ENCODE peak calls at places on chromosomes 6 and 20, in six cellular contexts. One of them, this sample, is unnamed.

GRCh38 chr6:38077488-38078015 is 258.0 kb downstream of the ZFAND3 start:
- DNase-seq in K562: no peak
- DNase-seq in HepG2: no peak
- DNase-seq in HCT116: no peak
- DNase-seq in H1: no peak
- DNase-seq in GM12878: no peak
- DNase-seq in this sample: no peak

GRCh38 chr6:170114956-170115855 is 175.7 kb downstream of the DLL1 start:
- DNase-seq in K562: no peak
- DNase-seq in HepG2: no peak
- DNase-seq in HCT116: no peak
- DNase-seq in H1: no peak
- DNase-seq in GM12878: no peak
- DNase-seq in this sample: no peak

GRCh38 chr20:11235058-11235457 is 561.3 kb upstream of the JAG1 start:
- DNase-seq in K562: no peak
- DNase-seq in HepG2: no peak
- DNase-seq in HCT116: no peak
- DNase-seq in H1: no peak
- DNase-seq in GM12878: no peak
- DNase-seq in this sample: peak; percentile 42

GRCh38 chr6:134041093-134041492 is 11.3 kb downstream of the SLC2A12 start:
- DNase-seq in K562: no peak
- DNase-seq in HepG2: no peak
- DNase-seq in HCT116: peak; percentile 35
- DNase-seq in H1: no peak
- DNase-seq in GM12878: no peak
- DNase-seq in this sample: no peak

GRCh38 chr6:1624071-1624847 is 14.5 kb downstream of the FOXC1 start:
- DNase-seq in K562: no peak
- DNase-seq in HepG2: no peak
- DNase-seq in HCT116: no peak
- DNase-seq in H1: no peak
- DNase-seq in GM12878: no peak
- DNase-seq in this sample: no peak

GRCh38 chr20:41446471-41446870 is 79.9 kb upstream of the EMILIN3 start:
- DNase-seq in K562: no peak
- DNase-seq in HepG2: no peak
- DNase-seq in HCT116: no peak
- DNase-seq in H1: no peak
- DNase-seq in GM12878: no peak
- DNase-seq in this sample: no peak

GRCh38 chr6:6859722-6860121 is 248.0 kb upstream of the RREB1 start:
- DNase-seq in K562: no peak
- DNase-seq in HepG2: no peak
- DNase-seq in HCT116: no peak
- DNase-seq in H1: no peak
- DNase-seq in GM12878: no peak
- DNase-seq in this sample: no peak

GRCh38 chr6:91358986-91359385 is 772.1 kb upstream of the MAP3K7 start:
- DNase-seq in K562: no peak
- DNase-seq in HepG2: no peak
- DNase-seq in HCT116: no peak
- DNase-seq in H1: no peak
- DNase-seq in GM12878: no peak
- DNase-seq in this sample: no peak

GRCh38 chr6:144252289-144252688 is 32.8 kb upstream of the UTRN start:
- DNase-seq in K562: no peak
- DNase-seq in HepG2: no peak
- DNase-seq in HCT116: no peak
- DNase-seq in H1: no peak
- DNase-seq in GM12878: no peak
- DNase-seq in this sample: no peak

GRCh38 chr20:59253779-59254319 is 46.6 kb upstream of the EDN3 start:
- DNase-seq in K562: no peak
- DNase-seq in HepG2: no peak
- DNase-seq in HCT116: no peak
- DNase-seq in H1: no peak
- DNase-seq in GM12878: no peak
- DNase-seq in this sample: no peak

GRCh38 chr6:169385237-169385880 is 131.7 kb upstream of the THBS2 start:
- DNase-seq in K562: no peak
- DNase-seq in HepG2: no peak
- DNase-seq in HCT116: no peak
- DNase-seq in H1: no peak
- DNase-seq in GM12878: no peak
- DNase-seq in this sample: no peak

GRCh38 chr6:107310362-107310761 is 149.0 kb downstream of the PDSS2 start:
- DNase-seq in K562: no peak
- DNase-seq in HepG2: no peak
- DNase-seq in HCT116: no peak
- DNase-seq in H1: no peak
- DNase-seq in GM12878: no peak
- DNase-seq in this sample: no peak

GRCh38 chr20:20568604-20569205 is 143.7 kb downstream of the RALGAPA2 start:
- DNase-seq in K562: peak; percentile 10
- DNase-seq in HepG2: peak; percentile 58
- DNase-seq in HCT116: no peak
- DNase-seq in H1: no peak
- DNase-seq in GM12878: no peak
- DNase-seq in this sample: peak; percentile 9

GRCh38 chr20:41098703-41099250 is 38.6 kb upstream of the PLCG1 start:
- DNase-seq in K562: no peak
- DNase-seq in HepG2: no peak
- DNase-seq in HCT116: no peak
- DNase-seq in H1: no peak
- DNase-seq in GM12878: no peak
- DNase-seq in this sample: no peak

GRCh38 chr6:17656644-17657043 is 50.1 kb downstream of the NUP153 start:
- DNase-seq in K562: no peak
- DNase-seq in HepG2: no peak
- DNase-seq in HCT116: no peak
- DNase-seq in H1: no peak
- DNase-seq in GM12878: no peak
- DNase-seq in this sample: no peak

GRCh38 chr6:12232339-12232738 is 57.8 kb upstream of the EDN1 start:
- DNase-seq in K562: no peak
- DNase-seq in HepG2: no peak
- DNase-seq in HCT116: no peak
- DNase-seq in H1: no peak
- DNase-seq in GM12878: peak; percentile 21
- DNase-seq in this sample: no peak

GRCh38 chr20:14991023-14991422 is 653.6 kb upstream of the FLRT3 start:
- DNase-seq in K562: no peak
- DNase-seq in HepG2: peak; percentile 91
- DNase-seq in HCT116: no peak
- DNase-seq in H1: no peak
- DNase-seq in GM12878: no peak
- DNase-seq in this sample: no peak

GRCh38 chr20:56411759-56412472 is at the start of gene CASS4:
- DNase-seq in K562: peak; percentile 81
- DNase-seq in HepG2: peak; percentile 68
- DNase-seq in HCT116: no peak
- DNase-seq in H1: no peak
- DNase-seq in GM12878: no peak
- DNase-seq in this sample: no peak

GRCh38 chr6:20058912-20059311 is 153.4 kb downstream of the MBOAT1 start:
- DNase-seq in K562: no peak
- DNase-seq in HepG2: no peak
- DNase-seq in HCT116: no peak
- DNase-seq in H1: no peak
- DNase-seq in GM12878: no peak
- DNase-seq in this sample: no peak

GRCh38 chr6:42532038-42532669 is 31.7 kb upstream of the UBR2 start:
- DNase-seq in K562: peak; percentile 80
- DNase-seq in HepG2: peak; percentile 64
- DNase-seq in HCT116: peak; percentile 79
- DNase-seq in H1: no peak
- DNase-seq in GM12878: no peak
- DNase-seq in this sample: peak; percentile 28

GRCh38 chr6:112233864-112234263 is 20.5 kb downstream of the LAMA4 start:
- DNase-seq in K562: no peak
- DNase-seq in HepG2: no peak
- DNase-seq in HCT116: no peak
- DNase-seq in H1: no peak
- DNase-seq in GM12878: no peak
- DNase-seq in this sample: no peak

GRCh38 chr20:23363257-23363649 is 1.3 kb downstream of the GZF1 start:
- DNase-seq in K562: no peak
- DNase-seq in HepG2: no peak
- DNase-seq in HCT116: no peak
- DNase-seq in H1: no peak
- DNase-seq in GM12878: no peak
- DNase-seq in this sample: no peak

DNA sequence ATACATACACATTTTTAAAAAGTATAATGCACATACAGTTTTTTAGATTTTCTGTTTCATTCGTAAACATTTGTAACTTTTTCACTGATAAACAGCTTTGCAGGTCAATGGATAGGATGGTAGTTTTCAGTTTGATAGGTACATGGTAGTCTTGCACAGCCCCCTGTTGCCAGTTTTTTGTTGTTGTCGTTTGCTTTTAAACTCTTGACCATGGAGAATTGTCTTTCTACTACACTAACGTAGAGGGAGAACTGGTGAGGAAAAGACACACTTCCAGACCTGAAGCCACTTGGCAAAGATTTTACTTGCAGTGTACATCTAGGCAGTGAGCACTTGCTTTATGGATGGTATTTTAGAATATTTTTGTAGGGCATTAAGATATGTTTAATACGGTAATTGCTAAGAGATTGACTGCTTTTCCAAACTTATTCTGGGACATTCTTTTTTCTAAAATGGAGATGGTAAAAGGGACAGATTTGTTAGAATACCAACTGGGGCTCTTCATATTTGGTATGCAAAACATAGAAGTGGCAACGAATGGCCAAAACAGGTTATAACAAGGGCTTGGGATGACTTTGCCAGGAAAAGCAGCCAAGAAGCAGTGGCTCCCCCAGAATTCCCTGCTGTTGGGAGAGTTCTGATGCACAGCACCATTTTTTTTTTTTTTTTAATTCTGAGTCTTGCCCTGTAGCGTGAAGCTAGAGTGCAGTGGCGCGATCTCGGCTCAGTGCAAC is 1.5 kb downstream of the PYGB start:
- DNase-seq in K562: no peak
- DNase-seq in HepG2: no peak
- DNase-seq in HCT116: no peak
- DNase-seq in H1: no peak
- DNase-seq in GM12878: no peak
- DNase-seq in this sample: no peak
- TF ChIP-seq ZNF274 in K562: no peak
- TF ChIP-seq ZNF274 in HepG2: no peak
- TF ChIP-seq ZNF274 in HCT116: no peak
- TF ChIP-seq ZNF274 in H1: no peak
- TF ChIP-seq ZNF274 in GM12878: no peak
- TF ChIP-seq ZNF274 in this sample: no peak

DNA sequence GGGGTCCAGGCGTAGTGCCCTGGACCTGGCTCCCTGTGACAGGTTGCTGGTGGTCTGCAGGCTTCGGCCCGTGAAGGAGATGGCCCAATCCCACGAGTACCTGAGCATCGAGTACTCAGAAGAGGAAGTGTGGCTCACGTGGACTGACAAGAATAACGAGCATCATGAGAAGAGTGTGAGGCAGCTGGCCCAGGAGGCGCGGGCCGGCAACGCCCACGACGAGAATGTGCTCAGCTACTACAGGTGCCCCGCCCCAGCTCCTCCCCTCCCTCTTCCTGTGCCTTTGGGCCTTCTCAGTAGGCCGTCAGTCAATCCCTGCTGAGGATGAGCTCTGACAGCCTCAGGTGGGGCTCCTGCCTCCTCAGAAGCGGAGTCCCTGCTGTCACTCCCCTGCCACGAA is 42.6 kb downstream of the UQCC2 start:
- DNase-seq in K562: peak; percentile 79
- DNase-seq in HepG2: no peak
- DNase-seq in HCT116: no peak
- DNase-seq in H1: no peak
- DNase-seq in GM12878: no peak
- DNase-seq in this sample: no peak
- TF ChIP-seq ZNF274 in K562: no peak
- TF ChIP-seq ZNF274 in HepG2: no peak
- TF ChIP-seq ZNF274 in HCT116: no peak
- TF ChIP-seq ZNF274 in H1: no peak
- TF ChIP-seq ZNF274 in GM12878: no peak
- TF ChIP-seq ZNF274 in this sample: no peak

GRCh38 chr20:62874745-62875344 is 13.2 kb upstream of the TCFL5 start:
- DNase-seq in K562: peak; percentile 37
- DNase-seq in HepG2: peak; percentile 50
- DNase-seq in HCT116: no peak
- DNase-seq in H1: no peak
- DNase-seq in GM12878: no peak
- DNase-seq in this sample: no peak

GRCh38 chr20:62876441-62876825 is 14.8 kb upstream of the TCFL5 start:
- DNase-seq in K562: no peak
- DNase-seq in HepG2: no peak
- DNase-seq in HCT116: no peak
- DNase-seq in H1: no peak
- DNase-seq in GM12878: no peak
- DNase-seq in this sample: no peak

GRCh38 chr20:62878244-62879030 is 16.8 kb upstream of the TCFL5 start:
- DNase-seq in K562: peak; percentile 68
- DNase-seq in HepG2: no peak
- DNase-seq in HCT116: no peak
- DNase-seq in H1: no peak
- DNase-seq in GM12878: no peak
- DNase-seq in this sample: no peak

GRCh38 chr20:62875419-62876355 is 14.1 kb upstream of the TCFL5 start:
- DNase-seq in K562: peak; percentile 81
- DNase-seq in HepG2: peak; percentile 92
- DNase-seq in HCT116: peak; percentile 71
- DNase-seq in H1: no peak
- DNase-seq in GM12878: no peak
- DNase-seq in this sample: no peak

GRCh38 chr20:62876826-62877728 is 15.5 kb upstream of the TCFL5 start:
- DNase-seq in K562: no peak
- DNase-seq in HepG2: no peak
- DNase-seq in HCT116: no peak
- DNase-seq in H1: no peak
- DNase-seq in GM12878: no peak
- DNase-seq in this sample: no peak
- TF ChIP-seq ZNF274 in K562: no peak
- TF ChIP-seq ZNF274 in HepG2: peak; percentile 63
- TF ChIP-seq ZNF274 in HCT116: no peak
- TF ChIP-seq ZNF274 in H1: no peak
- TF ChIP-seq ZNF274 in GM12878: no peak
- TF ChIP-seq ZNF274 in this sample: no peak

DNA sequence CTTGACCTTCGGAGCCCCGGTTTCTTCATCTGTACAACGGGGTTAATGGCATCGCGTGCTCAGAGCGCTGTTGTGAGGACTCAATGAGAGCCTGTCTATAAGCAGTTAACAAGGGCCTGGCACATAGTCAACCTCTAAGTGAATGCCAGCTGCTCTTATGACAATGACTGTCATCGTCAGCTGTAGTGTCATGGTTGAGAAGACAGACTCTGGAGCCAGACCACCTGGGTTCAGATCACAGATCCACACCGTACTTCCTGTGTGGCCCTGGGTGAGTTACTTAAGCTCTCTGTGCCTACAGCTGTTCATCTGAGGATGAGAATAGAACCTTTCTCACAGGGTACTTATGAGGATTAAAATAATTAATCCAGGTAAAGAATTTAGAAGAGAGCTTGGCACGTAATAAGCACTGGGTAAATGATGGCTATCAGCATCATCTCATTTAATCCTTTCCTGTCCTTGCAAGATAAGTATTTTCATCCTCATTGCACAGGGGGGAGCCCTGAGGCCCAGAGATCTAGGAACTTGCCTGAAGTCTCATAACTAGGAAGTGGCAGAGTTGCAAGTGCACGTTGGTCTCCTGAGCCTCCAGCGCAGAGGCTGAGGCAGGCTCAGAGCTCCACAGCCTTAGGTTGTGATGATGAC is 105.3 kb downstream of the EYA2 start:
- DNase-seq in K562: no peak
- DNase-seq in HepG2: no peak
- DNase-seq in HCT116: no peak
- DNase-seq in H1: no peak
- DNase-seq in GM12878: no peak
- DNase-seq in this sample: no peak
- TF ChIP-seq ZNF274 in K562: no peak
- TF ChIP-seq ZNF274 in HepG2: no peak
- TF ChIP-seq ZNF274 in HCT116: no peak
- TF ChIP-seq ZNF274 in H1: no peak
- TF ChIP-seq ZNF274 in GM12878: no peak
- TF ChIP-seq ZNF274 in this sample: no peak

This sample was measured in NT2/D1.